ENCODE peak calls at places on chromosome 5, in four cellular contexts. A, X, O and V are unnamed samples.

GRCh38 chr5:164600166-164600715 is 1094.8 kb downstream of the MAT2B start:
- DNase-seq in O (no peak), X (no peak), A (no peak), V (no peak)

GRCh38 chr5:17021363-17021932 is 85.4 kb upstream of the MYO10 start:
- DNase-seq in X (no peak), O (no peak), A (no peak), V (no peak)

GRCh38 chr5:66661149-66661548 is 65.0 kb downstream of the MAST4 start:
- DNase-seq in O (peak; percentile 57), X (no peak), A (no peak), V (no peak)

GRCh38 chr5:137900925-137901817 is 11.9 kb downstream of the PKD2L2 start:
- DNase-seq in A (no peak), X (no peak), O (no peak), V (no peak)

GRCh38 chr5:97224112-97224750 is 41.2 kb upstream of the RIOK2 start:
- DNase-seq in A (no peak), O (no peak), X (no peak), V (no peak)

GRCh38 chr5:115050860-115051259 is 118.8 kb downstream of the TRIM36 start:
- DNase-seq in O (no peak), A (no peak), X (no peak), V (no peak)

GRCh38 chr5:13613621-13614020 is 330.9 kb downstream of the DNAH5 start:
- DNase-seq in O (no peak), A (no peak), X (no peak), V (no peak)

GRCh38 chr5:1268056-1268455 is 26.8 kb downstream of the TERT start:
- DNase-seq in X (no peak), O (no peak), A (no peak), V (no peak)

GRCh38 chr5:77842247-77842646 is 66.1 kb upstream of the TBCA start:
- DNase-seq in X (no peak), O (no peak), A (no peak), V (no peak)

GRCh38 chr5:112555691-112556090 is 136.6 kb upstream of the EPB41L4A start:
- DNase-seq in O (no peak), A (no peak), X (no peak), V (no peak)

GRCh38 chr5:16736158-16736994 is 119.6 kb upstream of the RETREG1 start:
- DNase-seq in A (no peak), X (no peak), O (no peak), V (no peak)

GRCh38 chr5:125695994-125696679 is 727.1 kb upstream of the GRAMD2B start:
- DNase-seq in A (no peak), O (no peak), X (no peak), V (no peak)

GRCh38 chr5:160197341-160198147 is 31.8 kb upstream of the FABP6 start:
- DNase-seq in O (no peak), A (no peak), X (peak; percentile 20), V (no peak)

GRCh38 chr5:111585291-111585690 is 73.0 kb upstream of the STARD4 start:
- DNase-seq in A (no peak), X (no peak), O (no peak), V (no peak)

GRCh38 chr5:41191249-41191648 is 22.1 kb downstream of the C6 start:
- DNase-seq in A (no peak), O (no peak), X (no peak), V (no peak)

GRCh38 chr5:2201011-2201410 is 318.3 kb upstream of the IRX4 start:
- DNase-seq in X (no peak), A (peak; percentile 58), O (no peak), V (no peak)

GRCh38 chr5:118007262-118007661 is 981.1 kb downstream of the DTWD2 start:
- DNase-seq in A (no peak), X (no peak), O (no peak), V (no peak)

GRCh38 chr5:132057498-132058255 is 2.8 kb upstream of the IL3 start:
- DNase-seq in O (peak; percentile 28), X (no peak), A (no peak), V (no peak)

GRCh38 chr5:170634236-170634990 is 130.6 kb downstream of the KCNIP1 start:
- DNase-seq in X (no peak), A (peak; percentile 15), O (no peak), V (no peak)

GRCh38 chr5:174063092-174063756 is 17.7 kb downstream of the NSG2 start:
- DNase-seq in A (no peak), O (no peak), X (no peak), V (no peak)

GRCh38 chr5:94376672-94377345 is 241.6 kb downstream of the KIAA0825 start:
- DNase-seq in O (no peak), X (no peak), A (peak; percentile 77), V (no peak)

GRCh38 chr5:72108200-72109050 is 1.1 kb downstream of the MAP1B start:
- DNase-seq in O (peak; percentile 87), X (peak; percentile 84), A (peak; percentile 77), V (peak; percentile 53)

GRCh38 chr5:142866563-142867275 is 96.5 kb downstream of the ARHGAP26 start:
- DNase-seq in A (no peak), O (no peak), X (peak; percentile 59), V (no peak)

GRCh38 chr5:1262381-1262780 is 32.5 kb downstream of the TERT start:
- DNase-seq in X (no peak), A (no peak), O (no peak), V (no peak)

GRCh38 chr5:68648944-68649874 is 433.7 kb downstream of the PIK3R1 start:
- DNase-seq in O (no peak), X (peak; percentile 85), A (no peak), V (no peak)

GRCh38 chr5:123047706-123048105 is 11.2 kb upstream of the PPIC start:
- DNase-seq in O (no peak), A (no peak), X (no peak), V (no peak)

GRCh38 chr5:36790847-36791246 is 85.7 kb upstream of the NIPBL start:
- DNase-seq in X (no peak), A (no peak), O (no peak), V (no peak)

GRCh38 chr5:83494102-83494620 is 22.6 kb downstream of the VCAN start:
- DNase-seq in O (no peak), A (no peak), X (no peak), V (no peak)

GRCh38 chr5:83496626-83497025 is 25.1 kb downstream of the VCAN start:
- DNase-seq in A (no peak), X (no peak), O (no peak), V (no peak)

GRCh38 chr5:83492331-83492730 is 20.8 kb downstream of the VCAN start:
- DNase-seq in O (no peak), X (no peak), A (no peak), V (no peak)

GRCh38 chr5:83493644-83494043 is 22.1 kb downstream of the VCAN start:
- DNase-seq in O (no peak), X (no peak), A (no peak), V (no peak)

GRCh38 chr5:83494666-83495065 is 23.1 kb downstream of the VCAN start:
- DNase-seq in O (no peak), A (no peak), X (no peak), V (no peak)
- H3K36me3 ChIP-seq in O (no peaks in the 10 kb centered on the region), A (no peaks in the 10 kb centered on the region), X (no peaks in the 10 kb centered on the region), V (peaks cover 31% of the 10 kb centered on the region)

DNA sequence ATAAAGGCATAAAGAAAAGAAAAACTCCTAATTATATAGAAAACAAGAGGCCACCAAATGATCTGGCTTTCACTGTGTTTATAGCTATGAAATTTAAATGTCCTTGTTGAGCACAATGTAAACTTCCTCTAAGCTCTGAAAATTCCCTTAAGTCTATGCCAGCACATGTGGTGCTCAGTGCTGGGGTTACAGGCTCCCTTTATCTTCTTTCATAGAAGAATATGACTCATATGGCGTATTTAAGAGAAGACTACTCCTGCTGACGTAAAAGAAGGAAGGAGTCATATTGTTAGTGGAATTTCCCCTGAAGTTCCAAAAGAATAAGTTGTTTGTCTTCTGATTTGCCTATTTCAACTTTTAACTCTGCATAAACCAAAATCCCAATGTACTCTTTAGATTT is 30.4 kb downstream of the RNF145 start:
- DNase-seq in X (peak; percentile 38), A (no peak), O (no peak), V (no peak)
- H3K4me1 ChIP-seq in X (peaks cover 8% of the 10 kb centered on the region), A (peaks cover 56% of the 10 kb centered on the region), O (peaks cover 22% of the 10 kb centered on the region), V (peaks cover 45% of the 10 kb centered on the region)

GRCh38 chr5:130652178-130652577 is 512.9 kb downstream of the HINT1 start:
- DNase-seq in A (no peak), X (no peak), O (no peak), V (no peak)
- H3K27ac ChIP-seq in A (no peak overlapping the region), X (no peak overlapping the region), O (no peak overlapping the region), V (no peak overlapping the region)

GRCh38 chr5:150007050-150007449 is 6.5 kb downstream of the HMGXB3 start:
- DNase-seq in O (no peak), X (no peak), A (no peak), V (no peak)
- H3K36me3 ChIP-seq in O (peaks cover 10% of the 10 kb centered on the region), X (no peaks in the 10 kb centered on the region), A (no peaks in the 10 kb centered on the region), V (peaks cover 21% of the 10 kb centered on the region)

GRCh38 chr5:102794047-102794446 is 38.9 kb downstream of the PAM start:
- DNase-seq in A (no peak), X (no peak), O (no peak), V (no peak)
- H3K4me1 ChIP-seq in A (peaks cover 4% of the 10 kb centered on the region), X (no peaks in the 10 kb centered on the region), O (peaks cover 67% of the 10 kb centered on the region), V (peaks cover 25% of the 10 kb centered on the region)

GRCh38 chr5:107542428-107542827 is 128.3 kb downstream of the EFNA5 start:
- DNase-seq in X (peak; percentile 83), O (peak; percentile 86), A (no peak), V (peak; percentile 83)
- H3K27ac ChIP-seq in X (peak overlapping the region; percentile 39), O (peak overlapping the region; percentile 79), A (no peak overlapping the region), V (peak overlapping the region; percentile 70)

GRCh38 chr5:6604946-6605345 is 27.9 kb downstream of the NSUN2 start:
- DNase-seq in A (no peak), X (no peak), O (no peak), V (no peak)
- H3K36me3 ChIP-seq in A (peaks cover 18% of the 10 kb centered on the region), X (no peaks in the 10 kb centered on the region), O (peaks cover 9% of the 10 kb centered on the region), V (peaks cover 78% of the 10 kb centered on the region)

DNA sequence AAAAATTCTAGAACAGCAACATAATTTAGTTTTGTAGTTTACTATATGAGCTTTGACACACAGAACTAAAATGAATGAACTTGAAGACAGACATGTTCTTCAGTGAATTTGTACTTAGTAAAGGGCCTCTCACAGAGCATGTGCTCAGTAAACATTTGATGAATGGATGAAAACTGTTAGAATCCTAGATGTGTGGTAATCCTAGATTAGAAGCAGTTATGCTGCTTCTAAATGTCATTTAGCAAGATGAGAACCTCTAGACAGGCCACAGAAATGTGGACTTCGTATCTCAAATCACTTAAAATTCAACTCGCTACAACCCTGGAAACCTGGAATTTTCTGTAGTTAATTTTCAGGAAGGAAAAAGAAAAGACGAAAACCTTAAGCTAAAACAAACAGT is 8.5 kb downstream of the GOLPH3 start:
- DNase-seq in X (no peak), A (no peak), O (no peak), V (no peak)
- H3K4me1 ChIP-seq in X (peaks cover 9% of the 10 kb centered on the region), A (peaks cover 71% of the 10 kb centered on the region), O (peaks cover 37% of the 10 kb centered on the region), V (peaks cover 73% of the 10 kb centered on the region)

DNA sequence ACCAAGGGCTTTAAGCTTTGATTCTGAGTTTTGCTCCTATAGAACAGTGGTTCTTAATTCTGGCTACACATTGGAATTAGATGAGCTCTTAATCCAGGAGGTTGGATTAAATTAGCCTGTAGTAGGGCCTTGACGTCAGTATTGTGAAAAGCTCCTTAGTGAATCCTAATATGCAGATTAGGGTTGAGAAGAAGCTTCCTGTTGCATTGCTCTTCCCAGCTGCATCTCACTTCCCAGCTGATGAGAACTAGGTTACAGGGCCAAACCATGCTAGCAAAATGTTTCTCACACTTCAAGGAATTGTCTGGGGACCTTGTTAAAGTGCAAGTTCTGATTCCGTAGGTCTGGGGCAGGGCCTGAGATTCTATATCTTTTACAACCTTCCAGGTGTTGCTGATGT is 300.0 kb downstream of the ZSWIM6 start:
- DNase-seq in A (no peak), O (no peak), X (no peak), V (no peak)
- H3K27ac ChIP-seq in A (no peak overlapping the region), O (no peak overlapping the region), X (no peak overlapping the region), V (peak overlapping the region; percentile 52)